ENCODE peak calls at places on chromosomes 1 and 21, in four cellular contexts. M, A, I and R are unnamed samples.

GRCh38 chr21:44893278-44893556 is 19.7 kb upstream of the PTTG1IP start:
- DNase-seq in M (no peak), A (no peak), I (peak; percentile 1), R (no peak)

GRCh38 chr1:165444897-165445370 is at the start of gene RXRG:
- DNase-seq in M (no peak), A (no peak), I (peak; percentile 76), R (no peak)

GRCh38 chr1:156804572-156805243 is 11.9 kb downstream of the SH2D2A start:
- DNase-seq in M (no peak), A (no peak), I (no peak), R (no peak)

GRCh38 chr1:109984190-109984455 is 442 bp upstream of the AHCYL1 start:
- DNase-seq in M (peak; percentile 67), A (peak; percentile 72), I (no peak), R (no peak)

GRCh38 chr1:52558941-52559340 is 6.0 kb upstream of the TUT4 start:
- DNase-seq in M (no peak), A (no peak), I (no peak), R (no peak)

GRCh38 chr1:55329091-55329490 is 113.9 kb upstream of the USP24 start:
- DNase-seq in M (no peak), A (no peak), I (no peak), R (no peak)

GRCh38 chr1:19747741-19748140 is 52.0 kb downstream of the TMCO4 start:
- DNase-seq in M (no peak), A (no peak), I (no peak), R (no peak)

GRCh38 chr1:203128691-203129500 is 1.4 kb downstream of the ADORA1 start:
- DNase-seq in M (no peak), A (no peak), I (no peak), R (no peak)

GRCh38 chr1:23126801-23127200 is 41.9 kb downstream of the LUZP1 start:
- DNase-seq in M (peak; percentile 50), A (peak; percentile 56), I (no peak), R (peak; percentile 55)

GRCh38 chr21:32007461-32007860 is 134.6 kb downstream of the HUNK start:
- DNase-seq in M (peak; percentile 22), A (peak; percentile 4), I (no peak), R (no peak)

GRCh38 chr21:25385912-25386474 is 221.3 kb downstream of the MRPL39 start:
- DNase-seq in M (peak; percentile 70), A (peak; percentile 20), I (peak; percentile 48), R (peak; percentile 47)

GRCh38 chr1:45246760-45247159 is 40.4 kb upstream of the ZSWIM5 start:
- DNase-seq in M (peak; percentile 92), A (peak; percentile 43), I (no peak), R (peak; percentile 43)

GRCh38 chr1:152036316-152037216 is at the start of gene S100A11:
- DNase-seq in M (peak; percentile 88), A (no peak), I (peak; percentile 85), R (peak; percentile 55)

GRCh38 chr1:223144914-223145313 is 1.9 kb upstream of the TLR5 start:
- DNase-seq in M (no peak), A (no peak), I (no peak), R (no peak)

GRCh38 chr1:55402117-55402516 is 187.0 kb upstream of the USP24 start:
- DNase-seq in M (peak; percentile 84), A (peak; percentile 42), I (no peak), R (no peak)

GRCh38 chr1:191240925-191241324 is 763.3 kb upstream of the BRINP3 start:
- DNase-seq in M (peak; percentile 58), A (peak; percentile 28), I (no peak), R (peak; percentile 23)

GRCh38 chr1:54253480-54253879 is 53.5 kb downstream of the MRPL37 start:
- DNase-seq in M (peak; percentile 94), A (peak; percentile 80), I (no peak), R (peak; percentile 61)